ENCODE peak calls at places on chromosomes 13 and 19, in six cellular contexts. One of them, this sample, is unnamed.

GRCh38 chr13:76993021-76993420 is 1.1 kb downstream of the CLN5 start:
- DNase-seq in K562: no peak
- DNase-seq in stomach: no peak
- DNase-seq in ovary: no peak
- DNase-seq in right cardiac atrium: no peak
- DNase-seq in ascending aorta: no peak
- DNase-seq in this sample: no peak

GRCh38 chr13:23899555-23899954 is 2.3 kb upstream of the C1QTNF9B start:
- DNase-seq in ovary: peak; percentile 32
- DNase-seq in ascending aorta: no peak
- DNase-seq in right cardiac atrium: no peak
- DNase-seq in K562: no peak
- DNase-seq in stomach: no peak
- DNase-seq in this sample: no peak

GRCh38 chr19:30249911-30250310 is 122.3 kb upstream of the ZNF536 start:
- DNase-seq in K562: no peak
- DNase-seq in right cardiac atrium: no peak
- DNase-seq in stomach: no peak
- DNase-seq in ovary: no peak
- DNase-seq in ascending aorta: no peak
- DNase-seq in this sample: no peak

GRCh38 chr13:112443191-112444000 is 67.2 kb downstream of the SPACA7 start:
- DNase-seq in ascending aorta: no peak
- DNase-seq in ovary: no peak
- DNase-seq in K562: peak; percentile 23
- DNase-seq in right cardiac atrium: peak; percentile 52
- DNase-seq in stomach: peak; percentile 25
- DNase-seq in this sample: peak; percentile 22

GRCh38 chr13:46893820-46894533 is 2.9 kb downstream of the HTR2A start:
- DNase-seq in right cardiac atrium: peak; percentile 91
- DNase-seq in stomach: peak; percentile 64
- DNase-seq in ascending aorta: no peak
- DNase-seq in ovary: peak; percentile 76
- DNase-seq in K562: peak; percentile 82
- DNase-seq in this sample: peak; percentile 71

GRCh38 chr13:39602277-39602613 is 748 bp downstream of the LHFPL6 start:
- DNase-seq in K562: no peak
- DNase-seq in ovary: no peak
- DNase-seq in stomach: no peak
- DNase-seq in right cardiac atrium: no peak
- DNase-seq in ascending aorta: no peak
- DNase-seq in this sample: no peak

GRCh38 chr19:39156230-39156890 is 30.8 kb downstream of the PAK4 start:
- DNase-seq in K562: peak; percentile 74
- DNase-seq in ovary: no peak
- DNase-seq in right cardiac atrium: no peak
- DNase-seq in ascending aorta: no peak
- DNase-seq in stomach: peak; percentile 42
- DNase-seq in this sample: no peak

GRCh38 chr13:30739646-30740642 is 4.6 kb downstream of the ALOX5AP start:
- DNase-seq in K562: no peak
- DNase-seq in right cardiac atrium: no peak
- DNase-seq in ascending aorta: no peak
- DNase-seq in ovary: no peak
- DNase-seq in stomach: peak; percentile 27
- DNase-seq in this sample: no peak

GRCh38 chr19:18282021-18282787 is 782 bp upstream of the JUND start:
- DNase-seq in ovary: peak; percentile 72
- DNase-seq in right cardiac atrium: peak; percentile 80
- DNase-seq in ascending aorta: no peak
- DNase-seq in stomach: no peak
- DNase-seq in K562: no peak
- DNase-seq in this sample: no peak

GRCh38 chr13:43307921-43308433 is 284.6 kb downstream of the DNAJC15 start:
- DNase-seq in ovary: peak; percentile 94
- DNase-seq in ascending aorta: peak; percentile 22
- DNase-seq in right cardiac atrium: peak; percentile 91
- DNase-seq in K562: no peak
- DNase-seq in stomach: peak; percentile 80
- DNase-seq in this sample: peak; percentile 77

GRCh38 chr13:42594577-42595571 is 20.9 kb downstream of the TNFSF11 start:
- DNase-seq in K562: peak; percentile 57
- DNase-seq in ovary: peak; percentile 30
- DNase-seq in right cardiac atrium: no peak
- DNase-seq in ascending aorta: no peak
- DNase-seq in stomach: peak; percentile 50
- DNase-seq in this sample: peak; percentile 60

GRCh38 chr19:50003810-50004419 is 21.3 kb downstream of the VRK3 start:
- DNase-seq in ovary: no peak
- DNase-seq in ascending aorta: peak; percentile 46
- DNase-seq in stomach: peak; percentile 34
- DNase-seq in K562: peak; percentile 50
- DNase-seq in right cardiac atrium: no peak
- DNase-seq in this sample: peak; percentile 42

GRCh38 chr19:39341122-39341719 is 1.0 kb upstream of the SAMD4B start:
- DNase-seq in right cardiac atrium: peak; percentile 66
- DNase-seq in K562: peak; percentile 47
- DNase-seq in stomach: peak; percentile 29
- DNase-seq in ovary: peak; percentile 52
- DNase-seq in ascending aorta: no peak
- DNase-seq in this sample: peak; percentile 39

GRCh38 chr13:94369862-94370491 is 109.5 kb downstream of the DCT start:
- DNase-seq in right cardiac atrium: no peak
- DNase-seq in stomach: no peak
- DNase-seq in ovary: no peak
- DNase-seq in K562: no peak
- DNase-seq in ascending aorta: no peak
- DNase-seq in this sample: no peak

GRCh38 chr13:20399515-20399914 is 126.1 kb downstream of the CRYL1 start:
- DNase-seq in ascending aorta: no peak
- DNase-seq in right cardiac atrium: no peak
- DNase-seq in K562: no peak
- DNase-seq in stomach: peak; percentile 4
- DNase-seq in ovary: no peak
- DNase-seq in this sample: no peak

GRCh38 chr19:38842439-38843174 is 7.2 kb downstream of the HNRNPL start:
- DNase-seq in stomach: no peak
- DNase-seq in right cardiac atrium: peak; percentile 31
- DNase-seq in ovary: no peak
- DNase-seq in ascending aorta: no peak
- DNase-seq in K562: no peak
- DNase-seq in this sample: no peak

GRCh38 chr13:98650376-98651107 is 73.6 kb upstream of the STK24 start:
- DNase-seq in ascending aorta: no peak
- DNase-seq in ovary: no peak
- DNase-seq in right cardiac atrium: no peak
- DNase-seq in stomach: peak; percentile 86
- DNase-seq in K562: no peak
- DNase-seq in this sample: no peak

GRCh38 chr19:21358768-21359451 is at the start of gene ZNF738:
- DNase-seq in ovary: peak; percentile 90
- DNase-seq in right cardiac atrium: peak; percentile 94
- DNase-seq in ascending aorta: peak; percentile 79
- DNase-seq in stomach: peak; percentile 89
- DNase-seq in K562: peak; percentile 72
- DNase-seq in this sample: peak; percentile 92

GRCh38 chr13:90485441-90485840 is 862.0 kb upstream of the MIR17HG start:
- DNase-seq in stomach: no peak
- DNase-seq in K562: no peak
- DNase-seq in ovary: no peak
- DNase-seq in right cardiac atrium: no peak
- DNase-seq in ascending aorta: no peak
- DNase-seq in this sample: no peak

GRCh38 chr13:51728972-51729371 is 75.0 kb downstream of the DHRS12 start:
- DNase-seq in stomach: no peak
- DNase-seq in K562: no peak
- DNase-seq in ovary: no peak
- DNase-seq in ascending aorta: no peak
- DNase-seq in right cardiac atrium: no peak
- DNase-seq in this sample: no peak

GRCh38 chr13:23979361-23980159 is 82.3 kb upstream of the C1QTNF9B start:
- DNase-seq in K562: no peak
- DNase-seq in ovary: peak; percentile 93
- DNase-seq in ascending aorta: no peak
- DNase-seq in stomach: peak; percentile 73
- DNase-seq in right cardiac atrium: peak; percentile 95
- DNase-seq in this sample: peak; percentile 77

GRCh38 chr19:56491399-56491798 is 14.3 kb upstream of the ZNF667 start:
- DNase-seq in stomach: no peak
- DNase-seq in K562: no peak
- DNase-seq in ovary: no peak
- DNase-seq in right cardiac atrium: no peak
- DNase-seq in ascending aorta: no peak
- DNase-seq in this sample: no peak

GRCh38 chr13:30216111-30216510 is 91.2 kb downstream of the KATNAL1 start:
- DNase-seq in right cardiac atrium: no peak
- DNase-seq in ascending aorta: no peak
- DNase-seq in ovary: no peak
- DNase-seq in stomach: no peak
- DNase-seq in K562: no peak
- DNase-seq in this sample: no peak

GRCh38 chr19:48489608-48490216 is 20.5 kb downstream of the CYTH2 start:
- DNase-seq in right cardiac atrium: peak; percentile 92
- DNase-seq in K562: peak; percentile 71
- DNase-seq in ascending aorta: no peak
- DNase-seq in stomach: peak; percentile 87
- DNase-seq in ovary: peak; percentile 68
- DNase-seq in this sample: peak; percentile 80

DNA sequence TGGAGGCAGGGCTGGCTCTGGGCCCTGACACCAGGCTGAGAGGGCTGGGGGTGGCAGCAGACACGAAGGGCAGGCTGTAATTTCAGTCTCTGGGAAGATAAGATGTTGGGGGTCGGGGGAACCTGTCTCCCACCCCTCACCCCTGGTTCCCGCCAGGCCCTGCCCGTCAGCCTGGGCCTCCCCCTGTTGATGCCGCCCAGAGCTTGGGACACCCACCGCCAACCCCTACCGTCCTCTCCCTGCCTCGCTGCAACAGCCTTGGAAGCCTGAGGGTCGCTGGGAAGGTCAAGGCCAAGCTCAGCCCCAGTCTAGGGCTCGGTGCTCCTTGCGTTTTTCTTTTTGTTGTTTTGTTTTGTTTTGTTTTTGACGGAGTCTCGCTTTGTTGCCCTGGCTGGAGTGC is 14.5 kb downstream of the PALM start:
- DNase-seq in K562: no peak
- DNase-seq in ovary: peak; percentile 55
- DNase-seq in right cardiac atrium: no peak
- DNase-seq in stomach: no peak
- DNase-seq in ascending aorta: no peak
- DNase-seq in this sample: no peak
- H3K4me3 ChIP-seq in K562: no peak overlapping the region
- H3K4me3 ChIP-seq in ovary: no peak overlapping the region
- H3K4me3 ChIP-seq in right cardiac atrium: no peak overlapping the region
- H3K4me3 ChIP-seq in stomach: no peak overlapping the region
- H3K4me3 ChIP-seq in ascending aorta: no peak overlapping the region
- H3K4me3 ChIP-seq in this sample: no peak overlapping the region

DNA sequence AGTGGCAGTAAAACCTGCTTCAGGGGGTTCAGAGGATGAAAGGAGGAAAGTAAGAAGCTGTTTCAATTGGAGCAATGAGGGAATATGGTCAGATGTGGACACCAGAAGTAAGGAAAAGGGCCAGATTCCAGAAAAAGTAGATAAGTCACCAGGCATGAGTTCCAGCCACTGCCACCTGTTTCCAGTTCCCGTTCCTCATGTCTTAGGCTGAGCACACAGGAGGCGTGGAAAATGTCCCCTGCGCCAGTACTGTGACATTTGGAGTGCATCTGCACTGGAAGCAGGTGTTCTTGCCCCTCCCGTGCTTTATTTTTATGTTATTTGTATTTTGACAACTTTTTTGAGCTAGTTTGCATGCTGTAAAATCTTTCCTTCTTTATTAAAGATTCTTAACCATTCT is 25.3 kb downstream of the LMO7 start:
- DNase-seq in ovary: no peak
- DNase-seq in right cardiac atrium: no peak
- DNase-seq in ascending aorta: no peak
- DNase-seq in stomach: no peak
- DNase-seq in K562: no peak
- DNase-seq in this sample: no peak
- H3K27ac ChIP-seq in ovary: no peak overlapping the region
- H3K27ac ChIP-seq in right cardiac atrium: no peak overlapping the region
- H3K27ac ChIP-seq in ascending aorta: no peak overlapping the region
- H3K27ac ChIP-seq in stomach: no peak overlapping the region
- H3K27ac ChIP-seq in K562: no peak overlapping the region
- H3K27ac ChIP-seq in this sample: no peak overlapping the region

GRCh38 chr13:114069376-114070097 is 62.9 kb downstream of the RASA3 start:
- DNase-seq in K562: no peak
- DNase-seq in right cardiac atrium: peak; percentile 58
- DNase-seq in ovary: no peak
- DNase-seq in ascending aorta: no peak
- DNase-seq in stomach: no peak
- DNase-seq in this sample: no peak
- H3K4me3 ChIP-seq in K562: no peak overlapping the region
- H3K4me3 ChIP-seq in right cardiac atrium: no peak overlapping the region
- H3K4me3 ChIP-seq in ovary: no peak overlapping the region
- H3K4me3 ChIP-seq in ascending aorta: no peak overlapping the region
- H3K4me3 ChIP-seq in stomach: no peak overlapping the region
- H3K4me3 ChIP-seq in this sample: no peak overlapping the region

GRCh38 chr19:46717716-46718143 is 816 bp upstream of the PRKD2 start:
- DNase-seq in stomach: no peak
- DNase-seq in K562: no peak
- DNase-seq in ovary: no peak
- DNase-seq in right cardiac atrium: no peak
- DNase-seq in ascending aorta: no peak
- DNase-seq in this sample: no peak

GRCh38 chr19:46718157-46718933 is 1.4 kb upstream of the PRKD2 start:
- DNase-seq in K562: no peak
- DNase-seq in ovary: no peak
- DNase-seq in ascending aorta: no peak
- DNase-seq in stomach: peak; percentile 45
- DNase-seq in right cardiac atrium: no peak
- DNase-seq in this sample: no peak

GRCh38 chr19:46720516-46721239 is 3.8 kb upstream of the PRKD2 start:
- DNase-seq in K562: no peak
- DNase-seq in ovary: no peak
- DNase-seq in stomach: no peak
- DNase-seq in right cardiac atrium: peak; percentile 46
- DNase-seq in ascending aorta: no peak
- DNase-seq in this sample: no peak

GRCh38 chr19:46719629-46720515 is 3.0 kb upstream of the PRKD2 start:
- DNase-seq in K562: no peak
- DNase-seq in ovary: no peak
- DNase-seq in stomach: no peak
- DNase-seq in ascending aorta: no peak
- DNase-seq in right cardiac atrium: no peak
- DNase-seq in this sample: no peak

DNA sequence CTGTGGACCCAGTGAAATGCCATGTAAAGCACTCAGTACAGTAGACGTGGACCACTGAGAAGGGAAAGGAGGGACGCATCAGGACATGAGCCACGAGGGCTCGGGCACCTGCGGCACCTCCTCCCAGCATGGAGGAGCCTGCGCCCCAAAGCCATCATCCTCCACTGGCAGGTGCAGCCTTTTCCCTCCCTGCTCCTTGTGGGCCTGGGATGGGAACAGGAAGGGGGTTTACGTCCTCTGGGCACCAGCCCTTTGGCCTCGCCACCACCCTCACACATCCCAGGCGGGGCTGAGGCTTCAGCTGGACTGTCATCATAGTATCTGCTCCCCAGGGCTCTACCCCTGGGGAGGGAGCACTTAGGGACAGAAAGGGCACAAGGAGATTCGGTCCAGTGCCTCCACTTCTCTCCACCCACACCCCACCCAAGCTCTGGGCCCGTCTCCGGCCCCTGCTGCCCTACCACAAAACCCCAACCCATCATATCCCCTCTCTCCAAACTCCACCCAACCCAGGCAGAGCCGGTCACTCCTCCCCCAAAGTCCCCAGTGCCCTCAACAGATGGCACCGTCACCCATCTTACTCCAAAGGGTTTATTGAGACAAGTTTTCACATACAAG is 2.1 kb upstream of the PRKD2 start:
- DNase-seq in stomach: no peak
- DNase-seq in K562: no peak
- DNase-seq in right cardiac atrium: no peak
- DNase-seq in ascending aorta: no peak
- DNase-seq in ovary: no peak
- DNase-seq in this sample: no peak
- H3K27ac ChIP-seq in stomach: peak overlapping the region; percentile 91
- H3K27ac ChIP-seq in K562: no peak overlapping the region
- H3K27ac ChIP-seq in right cardiac atrium: no peak overlapping the region
- H3K27ac ChIP-seq in ascending aorta: peak overlapping the region; percentile 89
- H3K27ac ChIP-seq in ovary: no peak overlapping the region
- H3K27ac ChIP-seq in this sample: no peak overlapping the region

This sample was measured in lung.